ENCODE peak calls at places on chromosome 17, in seven cellular contexts. A is tibial nerve, V is A549, K is H9, E is MCF 10A, O is left lung, Q is Panc1. M is an unnamed sample.
A peak's percentile ranks its signal among the peaks of the same experiment; 100 is the strongest.

GRCh38 chr17:6551356-6551755 is 5.0 kb downstream of the PITPNM3 start:
- DNase-seq in A (no peak), V (no peak), K (no peak), E (peak; percentile 94), O (no peak), Q (no peak), M (no peak)

GRCh38 chr17:6641374-6641818 is 536 bp downstream of the TXNDC17 start:
- DNase-seq in A (no peak), V (no peak), K (no peak), E (peak; percentile 33), O (no peak), Q (no peak), M (no peak)

GRCh38 chr17:73394523-73395450 is 83.0 kb upstream of the CDC42EP4 start:
- DNase-seq in A (no peak), V (no peak), K (peak; percentile 37), E (no peak), O (peak; percentile 61), Q (no peak), M (no peak)

GRCh38 chr17:4582101-4582501 is 2.2 kb upstream of the SMTNL2 start:
- DNase-seq in A (no peak), V (no peak), K (no peak), E (no peak), O (peak; percentile 50), Q (no peak), M (no peak)

GRCh38 chr17:75295220-75296158 is 6.3 kb upstream of the SLC25A19 start:
- DNase-seq in A (no peak), V (no peak), K (no peak), E (no peak), O (no peak), Q (no peak), M (no peak)

GRCh38 chr17:21043296-21044232 is 753 bp upstream of the USP22 start:
- DNase-seq in A (peak; percentile 96), V (peak; percentile 99), K (peak; percentile 49), E (peak; percentile 98), O (peak; percentile 99), Q (peak; percentile 61), M (no peak)

GRCh38 chr17:46061435-46061834 is 62.4 kb downstream of the STH start:
- DNase-seq in A (no peak), V (peak; percentile 42), K (no peak), E (peak; percentile 14), O (no peak), Q (no peak), M (no peak)

GRCh38 chr17:35947156-35947585 is 3.7 kb upstream of the LYZL6 start:
- DNase-seq in A (no peak), V (peak; percentile 75), K (peak; percentile 81), E (peak; percentile 69), O (no peak), Q (peak; percentile 64), M (no peak)

GRCh38 chr17:33802349-33803272 is 452.5 kb upstream of the CCL2 start:
- DNase-seq in A (no peak), V (no peak), K (no peak), E (no peak), O (no peak), Q (no peak), M (no peak)

GRCh38 chr17:70310251-70310672 is 140.9 kb downstream of the KCNJ2 start:
- DNase-seq in A (no peak), V (no peak), K (no peak), E (no peak), O (no peak), Q (no peak), M (no peak)

GRCh38 chr17:62876664-62877411 is 68.7 kb upstream of the MARCHF10 start:
- DNase-seq in A (no peak), V (no peak), K (no peak), E (peak; percentile 61), O (no peak), Q (peak; percentile 24), M (no peak)

GRCh38 chr17:27853121-27853520 is 40.0 kb downstream of the LYRM9 start:
- DNase-seq in A (no peak), V (no peak), K (no peak), E (no peak), O (no peak), Q (no peak), M (no peak)

GRCh38 chr17:773467-774319 is 8.4 kb downstream of the GLOD4 start:
- DNase-seq in A (no peak), V (no peak), K (no peak), E (no peak), O (no peak), Q (no peak), M (no peak)

GRCh38 chr17:79622201-79622601 is 11.3 kb upstream of the RBFOX3 start:
- DNase-seq in A (no peak), V (no peak), K (peak; percentile 30), E (no peak), O (peak; percentile 64), Q (no peak), M (peak; percentile 17)

GRCh38 chr17:67663445-67663844 is 54.3 kb upstream of the NOL11 start:
- DNase-seq in A (no peak), V (peak; percentile 8), K (no peak), E (no peak), O (no peak), Q (no peak), M (no peak)

GRCh38 chr17:75753514-75754377 is 11.2 kb downstream of the GALK1 start:
- DNase-seq in A (no peak), V (no peak), K (peak; percentile 92), E (no peak), O (peak; percentile 94), Q (no peak), M (peak; percentile 60)

GRCh38 chr17:65888649-65889048 is 303.3 kb downstream of the CEP112 start:
- DNase-seq in A (no peak), V (no peak), K (no peak), E (no peak), O (no peak), Q (no peak), M (no peak)

GRCh38 chr17:76132574-76133338 is 8.3 kb downstream of the FOXJ1 start:
- DNase-seq in A (no peak), V (no peak), K (peak; percentile 98), E (peak; percentile 92), O (peak; percentile 86), Q (no peak), M (no peak)

GRCh38 chr17:83192161-83192788 is 112.9 kb downstream of the METRNL start:
- DNase-seq in A (peak; percentile 74), V (no peak), K (no peak), E (no peak), O (peak; percentile 75), Q (no peak), M (no peak)

GRCh38 chr17:653724-654123 is 60.9 kb downstream of the VPS53 start:
- DNase-seq in A (no peak), V (no peak), K (no peak), E (no peak), O (no peak), Q (no peak), M (no peak)

GRCh38 chr17:29078183-29079045 is 35.5 kb downstream of the PIPOX start:
- DNase-seq in A (no peak), V (no peak), K (no peak), E (peak; percentile 63), O (no peak), Q (no peak), M (no peak)

GRCh38 chr17:33941744-33942143 is 313.3 kb upstream of the CCL2 start:
- DNase-seq in A (no peak), V (no peak), K (no peak), E (no peak), O (no peak), Q (no peak), M (no peak)

GRCh38 chr17:9360610-9361571 is 214.7 kb downstream of the STX8 start:
- DNase-seq in A (no peak), V (peak; percentile 83), K (no peak), E (peak; percentile 66), O (no peak), Q (no peak), M (no peak)

GRCh38 chr17:34435182-34435928 is 72.3 kb upstream of the CCL1 start:
- DNase-seq in A (no peak), V (no peak), K (no peak), E (no peak), O (no peak), Q (no peak), M (no peak)

GRCh38 chr17:74730491-74731346 is 6.3 kb upstream of the RAB37 start:
- DNase-seq in A (no peak), V (no peak), K (no peak), E (no peak), O (no peak), Q (no peak), M (no peak)

GRCh38 chr17:42623732-42624596 is 14.5 kb downstream of the TUBG1 start:
- DNase-seq in A (no peak), V (peak; percentile 80), K (no peak), E (peak; percentile 75), O (no peak), Q (no peak), M (no peak)
- TF ChIP-seq CTCF in A (no peak), V (peak; percentile 29), K (no peak), E (no peak), O (no peak), Q (no peak), M (no peak)

GRCh38 chr17:57499648-57500049 is 243.3 kb downstream of the MSI2 start:
- DNase-seq in A (no peak), V (peak; percentile 38), K (no peak), E (no peak), O (no peak), Q (no peak), M (no peak)
- TF ChIP-seq CTCF in A (no peak), V (no peak), K (peak; percentile 18), E (no peak), O (no peak), Q (no peak), M (no peak)

GRCh38 chr17:17061516-17061915 is 19.3 kb downstream of the MPRIP start:
- DNase-seq in A (no peak), V (no peak), K (peak; percentile 10), E (no peak), O (no peak), Q (no peak), M (no peak)

GRCh38 chr17:17062866-17063265 is 20.6 kb downstream of the MPRIP start:
- DNase-seq in A (no peak), V (no peak), K (peak; percentile 38), E (peak; percentile 51), O (no peak), Q (no peak), M (no peak)

GRCh38 chr17:17063546-17064122 is 21.4 kb downstream of the MPRIP start:
- DNase-seq in A (peak; percentile 64), V (peak; percentile 56), K (peak; percentile 24), E (peak; percentile 90), O (no peak), Q (no peak), M (no peak)

GRCh38 chr17:17060930-17061329 is 18.7 kb downstream of the MPRIP start:
- DNase-seq in A (no peak), V (no peak), K (peak; percentile 24), E (no peak), O (no peak), Q (no peak), M (no peak)

GRCh38 chr17:17062356-17062755 is 20.1 kb downstream of the MPRIP start:
- DNase-seq in A (no peak), V (no peak), K (peak; percentile 23), E (no peak), O (no peak), Q (no peak), M (no peak)
- TF ChIP-seq CTCF in A (no peak), V (no peak), K (no peak), E (no peak), O (no peak), Q (no peak), M (no peak)

GRCh38 chr17:77328823-77329740 is 188.3 kb downstream of the SEC14L1 start:
- DNase-seq in A (peak; percentile 13), V (no peak), K (peak; percentile 36), E (no peak), O (peak; percentile 54), Q (no peak), M (no peak)
- TF ChIP-seq CTCF in A (no peak), V (no peak), K (no peak), E (no peak), O (no peak), Q (no peak), M (no peak)

GRCh38 chr17:42676424-42677011 is at the start of gene PLEKHH3:
- DNase-seq in A (no peak), V (no peak), K (no peak), E (peak; percentile 41), O (no peak), Q (no peak), M (no peak)
- TF ChIP-seq CTCF in A (peak; percentile 42), V (no peak), K (no peak), E (no peak), O (no peak), Q (no peak), M (no peak)